ENCODE peak calls at places on chromosomes 7 and 10, in seven cellular contexts. U, X, E, Y, S, Z and K are unnamed samples.

GRCh38 chr10:2978111-2978510 is 89.2 kb upstream of the PFKP start:
- DNase-seq in U (peak), X (no peak), E (peak), Y (no peak), S (peak), Z (no peak), K (no peak)

GRCh38 chr7:66296555-66296954 is 91.4 kb downstream of the TPST1 start:
- DNase-seq in U (peak), X (no peak), E (peak), Y (no peak), S (peak), Z (no peak), K (no peak)

GRCh38 chr7:41053830-41054229 is 649.1 kb downstream of the INHBA start:
- DNase-seq in U (peak), X (no peak), E (no peak), Y (no peak), S (no peak), Z (no peak), K (no peak)

GRCh38 chr7:149225106-149225505 is 14.3 kb upstream of the ZNF212 start:
- DNase-seq in U (no peak), X (no peak), E (no peak), Y (no peak), S (no peak), Z (no peak), K (no peak)

GRCh38 chr10:58444876-58445275 is 59.7 kb downstream of the TFAM start:
- DNase-seq in U (no peak), X (no peak), E (no peak), Y (no peak), S (peak), Z (no peak), K (no peak)

GRCh38 chr10:77637474-77637985 is at the start of gene KCNMA1:
- DNase-seq in U (peak), X (peak), E (peak), Y (no peak), S (no peak), Z (no peak), K (no peak)

GRCh38 chr10:58372630-58373445 is 12.4 kb upstream of the TFAM start:
- DNase-seq in U (no peak), X (no peak), E (no peak), Y (no peak), S (no peak), Z (no peak), K (no peak)

GRCh38 chr10:78754269-78755074 is 314.3 kb upstream of the ZMIZ1 start:
- DNase-seq in U (peak), X (no peak), E (peak), Y (no peak), S (peak), Z (no peak), K (no peak)

GRCh38 chr7:149794665-149795064 is 21.3 kb upstream of the ZNF467 start:
- DNase-seq in U (no peak), X (no peak), E (no peak), Y (no peak), S (no peak), Z (no peak), K (no peak)

GRCh38 chr10:24707445-24707844 is 16.2 kb downstream of the ARHGAP21 start:
- DNase-seq in U (no peak), X (no peak), E (no peak), Y (no peak), S (no peak), Z (no peak), K (no peak)

GRCh38 chr7:46319841-46320240 is 398.8 kb upstream of the IGFBP3 start:
- DNase-seq in U (no peak), X (no peak), E (no peak), Y (no peak), S (peak), Z (no peak), K (no peak)

GRCh38 chr7:98249106-98249505 is 2.9 kb downstream of the TECPR1 start:
- DNase-seq in U (no peak), X (peak), E (no peak), Y (no peak), S (no peak), Z (no peak), K (no peak)

GRCh38 chr7:8216291-8216690 is 45.7 kb downstream of the ICA1 start:
- DNase-seq in U (peak), X (no peak), E (no peak), Y (no peak), S (peak), Z (no peak), K (no peak)

GRCh38 chr10:73956476-73957338 is 41.2 kb upstream of the VCL start:
- DNase-seq in U (no peak), X (no peak), E (peak), Y (no peak), S (peak), Z (no peak), K (no peak)

GRCh38 chr7:68697821-68698280 is 900.4 kb upstream of the AUTS2 start:
- DNase-seq in U (peak), X (no peak), E (no peak), Y (no peak), S (peak), Z (no peak), K (no peak)

GRCh38 chr10:132611986-132612385 is 74.4 kb downstream of the INPP5A start:
- DNase-seq in U (no peak), X (no peak), E (no peak), Y (no peak), S (no peak), Z (no peak), K (no peak)

GRCh38 chr7:148799893-148800545 is 84.1 kb downstream of the EZH2 start:
- DNase-seq in U (no peak), X (no peak), E (no peak), Y (no peak), S (no peak), Z (no peak), K (no peak)

GRCh38 chr7:40899151-40899550 is 764.3 kb downstream of the SUGCT start:
- DNase-seq in U (no peak), X (no peak), E (no peak), Y (no peak), S (no peak), Z (no peak), K (peak)

GRCh38 chr10:126270116-126270515 is 118.2 kb downstream of the ADAM12 start:
- DNase-seq in U (peak), X (no peak), E (no peak), Y (no peak), S (peak), Z (no peak), K (no peak)

GRCh38 chr10:103828587-103829186 is 26.7 kb downstream of the SH3PXD2A start:
- DNase-seq in U (no peak), X (no peak), E (no peak), Y (no peak), S (no peak), Z (no peak), K (no peak)

GRCh38 chr7:44994877-44995554 is 5.0 kb upstream of the CCM2 start:
- DNase-seq in U (no peak), X (no peak), E (no peak), Y (no peak), S (no peak), Z (no peak), K (no peak)

GRCh38 chr7:16431646-16432424 is 10.5 kb upstream of the CRPPA start:
- DNase-seq in U (peak), X (no peak), E (peak), Y (no peak), S (peak), Z (no peak), K (no peak)

GRCh38 chr10:73742454-73742734 is 1.8 kb upstream of the SEC24C start:
- DNase-seq in U (no peak), X (no peak), E (no peak), Y (no peak), S (no peak), Z (no peak), K (no peak)

GRCh38 chr7:16773884-16774283 is 20.3 kb downstream of the TSPAN13 start:
- DNase-seq in U (no peak), X (no peak), E (no peak), Y (no peak), S (peak), Z (no peak), K (no peak)

GRCh38 chr7:143850682-143851081 is 51.3 kb downstream of the TCAF1 start:
- DNase-seq in U (no peak), X (no peak), E (no peak), Y (no peak), S (no peak), Z (no peak), K (no peak)

GRCh38 chr10:95544783-95545500 is 16.2 kb downstream of the SORBS1 start:
- DNase-seq in U (no peak), X (no peak), E (no peak), Y (no peak), S (no peak), Z (no peak), K (no peak)

GRCh38 chr10:33224251-33224965 is 110.1 kb downstream of the NRP1 start:
- DNase-seq in U (no peak), X (no peak), E (no peak), Y (no peak), S (no peak), Z (no peak), K (no peak)

GRCh38 chr7:18386590-18386989 is 109.0 kb upstream of the HDAC9 start:
- DNase-seq in U (peak), X (no peak), E (peak), Y (no peak), S (no peak), Z (no peak), K (no peak)

GRCh38 chr10:8280946-8281345 is 226.5 kb downstream of the GATA3 start:
- DNase-seq in U (no peak), X (no peak), E (no peak), Y (no peak), S (no peak), Z (no peak), K (no peak)